ENCODE peak calls at places on chromosomes 6 and 20, in nine cellular contexts. S is effector CD4-positive, alpha-beta T cell; M is germinal center; X is nephron progenitor cell; T is mesenteric fat pad; G is A549; P is cerebellar cortex; B is caudate nucleus; W is pulmonary artery endothelial cell. F is an unnamed sample.

GRCh38 chr6:24205020-24205492 is 79.0 kb downstream of the NRSN1 start:
- DNase-seq in P (peak; percentile 57), W (peak; percentile 8), S (no peak), B (no peak), T (no peak), G (peak; percentile 6), M (peak; percentile 15), X (peak; percentile 23), F (no peak)

GRCh38 chr6:33176906-33177305 is 15.4 kb downstream of the COL11A2 start:
- DNase-seq in X (no peak), T (no peak), S (no peak), B (no peak), P (no peak), G (no peak), W (no peak), M (no peak), F (no peak)

GRCh38 chr6:122733259-122733658 is 46.3 kb upstream of the FABP7 start:
- DNase-seq in M (no peak), S (no peak), W (no peak), T (no peak), G (no peak), B (no peak), P (no peak), X (no peak), F (no peak)

GRCh38 chr20:51398083-51398482 is 144.4 kb downstream of the NFATC2 start:
- DNase-seq in G (no peak), W (no peak), M (no peak), X (no peak), T (no peak), S (no peak), P (no peak), B (no peak), F (no peak)

GRCh38 chr6:54698974-54699373 is 147.6 kb upstream of the FAM83B start:
- DNase-seq in T (no peak), X (no peak), M (no peak), B (peak; percentile 2), G (no peak), P (no peak), S (no peak), W (no peak), F (no peak)

GRCh38 chr6:474454-475185 is 83.1 kb downstream of the IRF4 start:
- DNase-seq in S (peak; percentile 46), G (no peak), W (no peak), X (no peak), B (no peak), T (no peak), P (no peak), M (peak; percentile 41), F (no peak)

GRCh38 chr6:35945650-35946025 is 24.7 kb upstream of the SRPK1 start:
- DNase-seq in B (no peak), M (no peak), X (no peak), G (no peak), T (no peak), P (no peak), W (no peak), S (no peak), F (no peak)

GRCh38 chr6:125658759-125659431 is 90.5 kb upstream of the HEY2 start:
- DNase-seq in X (no peak), W (no peak), M (no peak), P (peak; percentile 11), G (no peak), B (no peak), S (no peak), T (no peak), F (no peak)

GRCh38 chr6:10526156-10526555 is 5.0 kb downstream of the GCNT2 start:
- DNase-seq in W (peak; percentile 64), T (no peak), M (no peak), S (no peak), G (no peak), P (no peak), X (no peak), B (no peak), F (no peak)

GRCh38 chr6:13222048-13222447 is 106.3 kb downstream of the TBC1D7 start:
- DNase-seq in G (no peak), P (no peak), X (no peak), B (no peak), M (no peak), W (no peak), T (no peak), S (no peak), F (no peak)

GRCh38 chr6:136812174-136812573 is 10.2 kb upstream of the PEX7 start:
- DNase-seq in T (no peak), G (no peak), B (no peak), W (no peak), P (no peak), X (no peak), S (no peak), M (no peak), F (no peak)

GRCh38 chr20:8571660-8572059 is 439.6 kb downstream of the PLCB1 start:
- DNase-seq in P (no peak), S (no peak), X (no peak), B (no peak), M (no peak), W (no peak), G (no peak), T (no peak), F (no peak)

GRCh38 chr6:4776493-4776966 is 326 bp downstream of the CDYL start:
- DNase-seq in G (no peak), T (no peak), X (peak; percentile 70), W (no peak), B (peak; percentile 30), S (peak; percentile 28), M (peak; percentile 55), P (no peak), F (peak; percentile 52)

GRCh38 chr20:48921883-48922867 is 664 bp downstream of the ARFGEF2 start:
- DNase-seq in G (peak; percentile 52), S (no peak), M (peak; percentile 73), X (no peak), B (no peak), P (no peak), W (no peak), T (no peak), F (no peak)

GRCh38 chr6:31168606-31169005 is 1.9 kb downstream of the POU5F1 start:
- DNase-seq in P (no peak), G (no peak), W (no peak), M (no peak), S (no peak), B (no peak), T (no peak), X (no peak), F (no peak)

GRCh38 chr20:61719691-61720347 is 345.9 kb downstream of the TAF4 start:
- DNase-seq in W (no peak), X (no peak), G (no peak), B (no peak), S (peak; percentile 13), P (no peak), M (no peak), T (no peak), F (peak; percentile 61)

GRCh38 chr6:163260111-163260895 is 154.2 kb upstream of the QKI start:
- DNase-seq in X (no peak), W (no peak), B (peak; percentile 80), M (no peak), T (no peak), G (no peak), S (no peak), P (peak; percentile 24), F (no peak)

GRCh38 chr6:113645576-113645970 is 211.6 kb upstream of the MARCKS start:
- DNase-seq in G (no peak), B (no peak), M (no peak), W (no peak), X (no peak), P (no peak), S (no peak), T (no peak), F (no peak)

GRCh38 chr6:101395345-101395744 is 1.8 kb downstream of the GRIK2 start:
- DNase-seq in G (no peak), B (no peak), X (no peak), P (no peak), M (no peak), S (no peak), T (no peak), W (no peak), F (no peak)

GRCh38 chr20:4683261-4683660 is 38.4 kb upstream of the PRND start:
- DNase-seq in G (no peak), S (no peak), T (no peak), B (no peak), P (no peak), X (no peak), M (no peak), W (no peak), F (peak; percentile 46)